ENCODE peak calls at places on chromosomes 7 and 10, in ten cellular contexts. W is spleen; U is activated T-cell treated with anti-CD3 and anti-CD28 coated beads for 1 hour; T is stimulated activated CD4-positive, alpha-beta T cell treated with anti-CD3 and anti-CD28 coated beads, TNF-alpha, amount 100 ng/mL, for 1 hour; Q is RCC 7860; F is NAMALWA; L is iris pigment epithelial cell; I is NCI-H524 treated with DMSO at 0.1 percent for 48 hours; E is sigmoid colon; V is D721Med. C is an unnamed sample.
A peak's percentile ranks its signal among the peaks of the same experiment; 100 is the strongest.

GRCh38 chr7:94492601-94493000 is 17.0 kb upstream of the CASD1 start:
- DNase-seq in W (no peak), U (no peak), T (no peak), Q (no peak), F (no peak), L (no peak), I (no peak), E (no peak), V (no peak), C (no peak)

GRCh38 chr7:46174192-46174572 is 253.1 kb upstream of the IGFBP3 start:
- DNase-seq in W (no peak), U (no peak), T (no peak), Q (no peak), F (no peak), L (no peak), I (no peak), E (no peak), V (no peak), C (no peak)

GRCh38 chr7:2819161-2819953 is 24.8 kb downstream of the GNA12 start:
- DNase-seq in W (no peak), U (no peak), T (no peak), Q (no peak), F (no peak), L (no peak), I (no peak), E (no peak), V (no peak), C (no peak)

GRCh38 chr10:35613597-35614226 is 8.6 kb downstream of the GJD4 start:
- DNase-seq in W (no peak), U (no peak), T (no peak), Q (no peak), F (peak; percentile 18), L (peak; percentile 37), I (no peak), E (no peak), V (no peak), C (no peak)

GRCh38 chr7:80453699-80454340 is 58.0 kb downstream of the GNAT3 start:
- DNase-seq in W (no peak), U (no peak), T (no peak), Q (peak; percentile 35), F (peak; percentile 53), L (peak; percentile 50), I (peak; percentile 7), E (no peak), V (no peak), C (no peak)

GRCh38 chr10:22333167-22333566 is 12.1 kb upstream of the SPAG6 start:
- DNase-seq in W (no peak), U (no peak), T (no peak), Q (no peak), F (peak; percentile 46), L (no peak), I (no peak), E (no peak), V (no peak), C (no peak)

GRCh38 chr7:142477079-142477651 is 219.3 kb upstream of the PRSS58 start:
- DNase-seq in W (no peak), U (no peak), T (no peak), Q (no peak), F (no peak), L (peak; percentile 68), I (no peak), E (no peak), V (no peak), C (no peak)

GRCh38 chr7:96548664-96549063 is 161.0 kb downstream of the SEM1 start:
- DNase-seq in W (no peak), U (no peak), T (no peak), Q (no peak), F (no peak), L (no peak), I (no peak), E (no peak), V (no peak), C (no peak)

GRCh38 chr7:90944021-90944420 is 320.2 kb upstream of the FZD1 start:
- DNase-seq in W (no peak), U (no peak), T (no peak), Q (no peak), F (no peak), L (no peak), I (no peak), E (no peak), V (no peak), C (no peak)

GRCh38 chr10:91190876-91191580 is 29.4 kb upstream of the PCGF5 start:
- DNase-seq in W (no peak), U (no peak), T (no peak), Q (peak; percentile 77), F (no peak), L (peak; percentile 22), I (no peak), E (no peak), V (no peak), C (no peak)

GRCh38 chr10:23200997-23201652 is 9.0 kb downstream of the PTF1A start:
- DNase-seq in W (no peak), U (no peak), T (no peak), Q (no peak), F (no peak), L (no peak), I (no peak), E (no peak), V (no peak), C (no peak)

GRCh38 chr10:101217450-101218281 is 11.6 kb downstream of the LBX1 start:
- DNase-seq in W (no peak), U (no peak), T (no peak), Q (no peak), F (no peak), L (peak; percentile 30), I (peak; percentile 22), E (no peak), V (peak; percentile 62), C (peak; percentile 26)

GRCh38 chr7:80357530-80357929 is 154.3 kb downstream of the GNAT3 start:
- DNase-seq in W (no peak), U (no peak), T (no peak), Q (no peak), F (no peak), L (peak; percentile 68), I (no peak), E (no peak), V (no peak), C (no peak)

GRCh38 chr7:16753932-16754571 is 497 bp downstream of the TSPAN13 start:
- DNase-seq in W (peak; percentile 85), U (no peak), T (no peak), Q (no peak), F (no peak), L (peak; percentile 34), I (no peak), E (no peak), V (no peak), C (peak; percentile 39)